ENCODE peak calls at places on chromosomes 12 and 14, in six cellular contexts. M is activated gamma-delta T cell treated with Interleukin-2 at 50 U/mL for 16 hours, O is kidney tubule cell, H is thoracic aorta, E is GM04504, T is AG04449. Z is an unnamed sample.

GRCh38 chr12:42129595-42130204 is 15.0 kb downstream of the GXYLT1 start:
- DNase-seq in M (no peak), H (no peak), O (peak; percentile 78), T (no peak), E (peak; percentile 52), Z (no peak)

GRCh38 chr14:95464103-95464502 is 52.3 kb downstream of the SYNE3 start:
- DNase-seq in M (no peak), T (no peak), O (no peak), H (no peak), E (no peak), Z (no peak)

GRCh38 chr14:103071544-103072251 is 12.3 kb upstream of the LBHD2 start:
- DNase-seq in M (no peak), T (no peak), O (peak; percentile 83), E (no peak), H (no peak), Z (no peak)

GRCh38 chr12:25994252-25994651 is 35.8 kb downstream of the RASSF8 start:
- DNase-seq in E (peak; percentile 92), T (peak; percentile 96), H (no peak), M (no peak), O (peak; percentile 47), Z (no peak)

GRCh38 chr12:9380650-9381049 is 172.5 kb upstream of the PZP start:
- DNase-seq in H (no peak), O (no peak), M (no peak), E (no peak), T (no peak), Z (no peak)

GRCh38 chr14:56119221-56119967 is 1.2 kb downstream of the PELI2 start:
- DNase-seq in T (no peak), H (no peak), O (peak; percentile 51), M (peak; percentile 17), E (no peak), Z (no peak)

GRCh38 chr14:67268456-67269115 is 27.4 kb downstream of the PALS1 start:
- DNase-seq in E (no peak), H (no peak), T (no peak), O (peak; percentile 31), M (no peak), Z (no peak)

GRCh38 chr12:101229841-101230241 is 19.8 kb upstream of the SLC5A8 start:
- DNase-seq in M (no peak), E (no peak), H (no peak), T (no peak), O (no peak), Z (no peak)

GRCh38 chr12:67220065-67220464 is 49.1 kb upstream of the CAND1 start:
- DNase-seq in M (no peak), H (no peak), T (no peak), O (no peak), E (no peak), Z (no peak)